ENCODE peak calls at places on chromosomes 13 and 19, in six cellular contexts. D is dermis blood vessel endothelial cell; F is NB4; W is substantia nigra; P is sigmoid colon; J is activated gamma-delta T cell treated with anti-CD3 and anti-CD28 coated beads, Interleukin-2, amount 50 U/mL, for 16 hours. R is an unnamed sample.

GRCh38 chr19:30102239-30102638 is 160.2 kb downstream of the URI1 start:
- DNase-seq in D (no peak), F (no peak), W (no peak), P (no peak), J (no peak), R (no peak)

GRCh38 chr19:19627716-19628498 is at the start of gene LPAR2:
- DNase-seq in D (no peak), F (no peak), W (no peak), P (no peak), J (peak), R (no peak)

GRCh38 chr13:20702945-20703784 is at the start of gene IL17D:
- DNase-seq in D (peak), F (peak), W (peak), P (no peak), J (peak), R (no peak)

GRCh38 chr13:72180253-72180952 is 313.4 kb upstream of the DACH1 start:
- DNase-seq in D (no peak), F (no peak), W (no peak), P (no peak), J (no peak), R (no peak)

GRCh38 chr13:113548171-113548641 is 36.3 kb upstream of the TFDP1 start:
- DNase-seq in D (no peak), F (no peak), W (no peak), P (no peak), J (no peak), R (no peak)

GRCh38 chr13:47168086-47168485 is 271.2 kb upstream of the HTR2A start:
- DNase-seq in D (no peak), F (no peak), W (no peak), P (no peak), J (no peak), R (no peak)

GRCh38 chr13:30895773-30896172 is 10.3 kb upstream of the MEDAG start:
- DNase-seq in D (peak), F (no peak), W (no peak), P (peak), J (no peak), R (no peak)

GRCh38 chr13:75908137-75908536 is 272.0 kb downstream of the LMO7 start:
- DNase-seq in D (no peak), F (no peak), W (no peak), P (no peak), J (no peak), R (no peak)

GRCh38 chr13:97359181-97360057 is 74.5 kb upstream of the RAP2A start:
- DNase-seq in D (peak), F (peak), W (peak), P (peak), J (peak), R (peak)

GRCh38 chr19:48123907-48124675 is 13.5 kb upstream of the PLA2G4C start:
- DNase-seq in D (peak), F (peak), W (no peak), P (no peak), J (no peak), R (no peak)

GRCh38 chr19:48634036-48634342 is 3.2 kb downstream of the DBP start:
- DNase-seq in D (no peak), F (no peak), W (no peak), P (no peak), J (no peak), R (no peak)

GRCh38 chr19:9885077-9885552 is 50.0 kb downstream of the PIN1 start:
- DNase-seq in D (peak), F (no peak), W (peak), P (no peak), J (no peak), R (no peak)

GRCh38 chr19:42370068-42370520 is 20.0 kb downstream of the CNFN start:
- DNase-seq in D (no peak), F (no peak), W (no peak), P (no peak), J (no peak), R (no peak)

GRCh38 chr13:42109957-42110356 is 61.5 kb downstream of the DGKH start:
- DNase-seq in D (no peak), F (no peak), W (no peak), P (no peak), J (no peak), R (no peak)

GRCh38 chr13:101690871-101691270 is 238.4 kb downstream of the ITGBL1 start:
- DNase-seq in D (no peak), F (no peak), W (no peak), P (no peak), J (no peak), R (no peak)

GRCh38 chr19:10808937-10809655 is 26.9 kb downstream of the TMED1 start:
- DNase-seq in D (no peak), F (peak), W (no peak), P (no peak), J (no peak), R (peak)

GRCh38 chr19:18292810-18293641 is 11.6 kb upstream of the JUND start:
- DNase-seq in D (peak), F (peak), W (peak), P (peak), J (no peak), R (peak)

GRCh38 chr13:100573121-100573520 is 15.5 kb downstream of the GGACT start:
- DNase-seq in D (peak), F (peak), W (peak), P (peak), J (peak), R (peak)

GRCh38 chr19:36030264-36031148 is 2.2 kb downstream of the CLIP3 start:
- DNase-seq in D (no peak), F (no peak), W (no peak), P (no peak), J (no peak), R (no peak)

R was measured in OCI-M1.